ENCODE peak calls at places on chromosomes 2 and 18, in six cellular contexts. V is GM06990, X is HAP-1, W is mesenchymal stem cell, K is PC-3, B is BE2C. H is an unnamed sample.

GRCh38 chr2:145085616-145086015 is 565.7 kb upstream of the ZEB2 start:
- DNase-seq in V (no peak), X (no peak), W (peak; percentile 53), K (no peak), B (no peak), H (no peak)

GRCh38 chr2:232170391-232170790 is 208.2 kb upstream of the ALPP start:
- DNase-seq in V (no peak), X (no peak), W (no peak), K (no peak), B (no peak), H (no peak)

GRCh38 chr2:55962910-55963309 is 39.3 kb upstream of the EFEMP1 start:
- DNase-seq in V (no peak), X (no peak), W (no peak), K (no peak), B (no peak), H (no peak)

GRCh38 chr18:37084912-37085311 is 256.0 kb downstream of the KIAA1328 start:
- DNase-seq in V (no peak), X (no peak), W (no peak), K (no peak), B (no peak), H (no peak)

GRCh38 chr18:27017901-27018500 is 152.5 kb upstream of the AQP4 start:
- DNase-seq in V (no peak), X (no peak), W (no peak), K (peak; percentile 45), B (no peak), H (no peak)

GRCh38 chr2:167480232-167480985 is 592.1 kb downstream of the XIRP2 start:
- DNase-seq in V (no peak), X (peak; percentile 16), W (no peak), K (no peak), B (no peak), H (no peak)

GRCh38 chr18:23283933-23284430 is 148.7 kb downstream of the CABLES1 start:
- DNase-seq in V (no peak), X (no peak), W (peak; percentile 43), K (peak; percentile 92), B (no peak), H (no peak)

GRCh38 chr2:197322143-197322542 is 11.6 kb upstream of the ANKRD44 start:
- DNase-seq in V (no peak), X (no peak), W (no peak), K (no peak), B (no peak), H (no peak)

GRCh38 chr2:127545189-127545588 is 9.7 kb downstream of the MYO7B start:
- DNase-seq in V (no peak), X (no peak), W (no peak), K (no peak), B (no peak), H (no peak)

GRCh38 chr2:118065015-118065666 is 23.1 kb upstream of the INSIG2 start:
- DNase-seq in V (no peak), X (no peak), W (no peak), K (no peak), B (no peak), H (no peak)

GRCh38 chr2:85248741-85249524 is 78.9 kb downstream of the TGOLN2 start:
- DNase-seq in V (no peak), X (no peak), W (peak; percentile 94), K (peak; percentile 92), B (no peak), H (peak; percentile 82)

GRCh38 chr2:170818294-170819104 is 1.8 kb downstream of the GAD1 start:
- DNase-seq in V (no peak), X (no peak), W (no peak), K (no peak), B (no peak), H (no peak)

GRCh38 chr2:58638256-58638795 is 397.2 kb upstream of the FANCL start:
- DNase-seq in V (no peak), X (no peak), W (no peak), K (peak; percentile 27), B (no peak), H (no peak)

GRCh38 chr2:215969131-215969841 is 44.1 kb downstream of the MREG start:
- DNase-seq in V (no peak), X (no peak), W (no peak), K (peak; percentile 8), B (no peak), H (no peak)

GRCh38 chr2:169822785-169823392 is 1.8 kb downstream of the METTL5 start:
- DNase-seq in V (no peak), X (no peak), W (no peak), K (no peak), B (no peak), H (no peak)

GRCh38 chr18:50105027-50105426 is 89.9 kb downstream of the MYO5B start:
- DNase-seq in V (no peak), X (no peak), W (no peak), K (no peak), B (no peak), H (no peak)

GRCh38 chr18:62979172-62979571 is 263.8 kb downstream of the PHLPP1 start:
- DNase-seq in V (no peak), X (no peak), W (peak; percentile 92), K (peak; percentile 90), B (peak; percentile 21), H (peak; percentile 92)

GRCh38 chr2:196173505-196173904 is 2.1 kb upstream of the STK17B start:
- DNase-seq in V (no peak), X (no peak), W (no peak), K (no peak), B (no peak), H (no peak)

GRCh38 chr2:97662386-97662894 is 1.4 kb downstream of the ACTR1B start:
- DNase-seq in V (no peak), X (peak; percentile 36), W (no peak), K (no peak), B (no peak), H (no peak)

GRCh38 chr2:238555786-238556542 is 129.2 kb downstream of the ASB1 start:
- DNase-seq in V (no peak), X (no peak), W (no peak), K (no peak), B (no peak), H (no peak)

GRCh38 chr2:238552226-238552625 is 125.5 kb downstream of the ASB1 start:
- DNase-seq in V (no peak), X (no peak), W (no peak), K (no peak), B (no peak), H (no peak)

GRCh38 chr2:238557431-238557830 is 130.7 kb downstream of the ASB1 start:
- DNase-seq in V (no peak), X (no peak), W (no peak), K (no peak), B (no peak), H (no peak)

GRCh38 chr2:238553159-238553558 is 126.4 kb downstream of the ASB1 start:
- DNase-seq in V (no peak), X (no peak), W (no peak), K (no peak), B (no peak), H (no peak)

GRCh38 chr2:238554468-238555184 is 127.9 kb downstream of the ASB1 start:
- DNase-seq in V (no peak), X (no peak), W (no peak), K (no peak), B (no peak), H (no peak)
- H3K27me3 ChIP-seq in V (no peaks in the 10 kb centered on the region), X (no peaks in the 10 kb centered on the region), W (peaks cover 3% of the 10 kb centered on the region), K (no peaks in the 10 kb centered on the region), B (no peaks in the 10 kb centered on the region), H (peaks cover 6% of the 10 kb centered on the region)

GRCh38 chr18:48773821-48774220 is 176.9 kb downstream of the SMAD7 start:
- DNase-seq in V (no peak), X (no peak), W (no peak), K (no peak), B (no peak), H (no peak)
- H3K27me3 ChIP-seq in V (no peaks in the 10 kb centered on the region), X (no peaks in the 10 kb centered on the region), W (no peaks in the 10 kb centered on the region), K (no peaks in the 10 kb centered on the region), B (no peaks in the 10 kb centered on the region), H (no peaks in the 10 kb centered on the region)

GRCh38 chr2:88556026-88556425 is 71.2 kb downstream of the EIF2AK3 start:
- DNase-seq in V (no peak), X (no peak), W (no peak), K (no peak), B (no peak), H (no peak)
- H3K27me3 ChIP-seq in V (no peaks in the 10 kb centered on the region), X (no peaks in the 10 kb centered on the region), W (no peaks in the 10 kb centered on the region), K (no peaks in the 10 kb centered on the region), B (no peaks in the 10 kb centered on the region), H (no peaks in the 10 kb centered on the region)

GRCh38 chr2:222479855-222480254 is 55.5 kb downstream of the SGPP2 start:
- DNase-seq in V (no peak), X (no peak), W (peak; percentile 14), K (no peak), B (no peak), H (no peak)

GRCh38 chr2:222483513-222484039 is 59.2 kb downstream of the SGPP2 start:
- DNase-seq in V (no peak), X (peak; percentile 52), W (no peak), K (no peak), B (peak; percentile 60), H (no peak)

GRCh38 chr2:222481941-222482340 is 57.6 kb downstream of the SGPP2 start:
- DNase-seq in V (no peak), X (no peak), W (no peak), K (no peak), B (no peak), H (no peak)

GRCh38 chr2:222480497-222480896 is 56.2 kb downstream of the SGPP2 start:
- DNase-seq in V (no peak), X (no peak), W (no peak), K (no peak), B (no peak), H (no peak)

GRCh38 chr2:222477962-222478608 is 53.7 kb downstream of the SGPP2 start:
- DNase-seq in V (no peak), X (no peak), W (no peak), K (no peak), B (no peak), H (no peak)
- H3K27me3 ChIP-seq in V (no peaks in the 10 kb centered on the region), X (peaks cover 34% of the 10 kb centered on the region), W (peaks cover 20% of the 10 kb centered on the region), K (peaks cover 30% of the 10 kb centered on the region), B (no peaks in the 10 kb centered on the region), H (no peaks in the 10 kb centered on the region)

GRCh38 chr2:218168635-218169462 is 2.1 kb upstream of the CXCR1 start:
- DNase-seq in V (no peak), X (peak; percentile 85), W (peak; percentile 48), K (peak; percentile 64), B (peak; percentile 73), H (no peak)
- H3K27me3 ChIP-seq in V (no peaks in the 10 kb centered on the region), X (peaks cover 28% of the 10 kb centered on the region), W (peaks cover 22% of the 10 kb centered on the region), K (peaks cover 18% of the 10 kb centered on the region), B (peaks cover 3% of the 10 kb centered on the region), H (peaks cover 39% of the 10 kb centered on the region)

DNA sequence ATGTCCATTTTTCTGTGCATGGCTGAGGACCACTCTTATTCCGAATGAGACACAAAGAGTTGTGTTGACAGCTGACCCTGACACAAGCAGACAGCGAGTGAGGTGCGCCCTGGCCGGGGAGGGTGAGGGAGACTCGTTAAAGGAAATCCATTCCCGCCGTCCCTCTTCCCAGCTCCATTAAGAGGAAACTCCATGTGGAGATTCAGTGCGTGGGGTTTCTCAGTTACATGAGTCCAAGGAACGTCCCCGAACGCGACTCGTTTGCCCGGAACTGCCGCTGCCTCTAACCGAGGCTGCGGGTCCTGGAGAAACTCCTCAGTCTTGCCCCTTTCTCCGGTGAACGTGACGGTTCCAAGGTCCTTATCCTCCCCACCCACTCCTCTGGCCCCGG is 1.0 kb downstream of the GREB1L start:
- DNase-seq in V (no peak), X (peak; percentile 56), W (peak; percentile 32), K (peak; percentile 38), B (peak; percentile 4), H (no peak)
- H3K27me3 ChIP-seq in V (no peaks in the 10 kb centered on the region), X (no peaks in the 10 kb centered on the region), W (peaks cover 19% of the 10 kb centered on the region), K (no peaks in the 10 kb centered on the region), B (peaks cover 24% of the 10 kb centered on the region), H (peaks cover 42% of the 10 kb centered on the region)

H was measured in AG04450.